ENCODE peak calls at places on chromosome 22, in seven cellular contexts. T is right lobe of liver; Z is iPS-NIHi11; X is effector memory CD8-positive, alpha-beta T cell; Q is transverse colon; Y is HCT116; R is GM19239. G is an unnamed sample.

GRCh38 chr22:29914165-29914564 is 31.2 kb downstream of the MTMR3 start:
- DNase-seq in X (no peak), T (no peak), Z (no peak), Y (no peak), Q (no peak), R (no peak), G (no peak)

GRCh38 chr22:24693359-24693758 is 81.2 kb downstream of the PIWIL3 start:
- DNase-seq in T (no peak), R (no peak), Y (no peak), Q (no peak), Z (no peak), X (no peak), G (no peak)

GRCh38 chr22:26362471-26362870 is 66.6 kb upstream of the ASPHD2 start:
- DNase-seq in Y (no peak), Q (no peak), X (no peak), T (no peak), Z (no peak), R (no peak), G (no peak)

GRCh38 chr22:49392247-49392646 is 435.4 kb downstream of the BRD1 start:
- DNase-seq in R (no peak), T (no peak), Z (no peak), X (no peak), Q (no peak), Y (no peak), G (no peak)

GRCh38 chr22:27438271-27438980 is 363.1 kb downstream of the MN1 start:
- DNase-seq in Q (no peak), Z (no peak), X (no peak), T (no peak), R (no peak), Y (no peak), G (no peak)

GRCh38 chr22:37546436-37547248 is 13.6 kb upstream of the CDC42EP1 start:
- DNase-seq in R (no peak), T (peak), X (no peak), Y (no peak), Q (peak), Z (peak), G (no peak)

GRCh38 chr22:25777870-25778269 is 35.9 kb downstream of the MYO18B start:
- DNase-seq in Q (no peak), Y (peak), T (no peak), X (no peak), Z (no peak), R (no peak), G (peak)

GRCh38 chr22:48423481-48423901 is 1404.2 kb downstream of the BRD1 start:
- DNase-seq in X (no peak), R (no peak), Z (no peak), Q (no peak), T (no peak), Y (no peak), G (no peak)

GRCh38 chr22:30687358-30687757 is 7.3 kb upstream of the OSBP2 start:
- DNase-seq in Z (no peak), T (no peak), Y (no peak), R (no peak), Q (no peak), X (no peak), G (no peak)

GRCh38 chr22:45553333-45554039 is 50.8 kb downstream of the FBLN1 start:
- DNase-seq in X (peak), R (peak), Q (peak), T (peak), Y (peak), Z (peak), G (peak)

GRCh38 chr22:29128891-29129643 is 56.2 kb downstream of the KREMEN1 start:
- DNase-seq in T (no peak), X (no peak), Y (no peak), R (no peak), Z (no peak), Q (no peak), G (no peak)

GRCh38 chr22:46614070-46614931 is 5.9 kb upstream of the GRAMD4 start:
- DNase-seq in Z (no peak), R (peak), X (peak), T (no peak), Q (peak), Y (no peak), G (no peak)

GRCh38 chr22:36365020-36365411 is 22.8 kb downstream of the MYH9 start:
- DNase-seq in Z (no peak), Q (peak), T (no peak), X (peak), R (no peak), Y (peak), G (peak)

G was measured in KBM-7.